ENCODE peak calls at places on chromosomes 3 and 15, in six cellular contexts. R, C, Q, F, K and U are unnamed samples.

GRCh38 chr3:51340989-51341636 is 44.0 kb upstream of the MANF start:
- DNase-seq in R (no peak), C (no peak), Q (no peak), F (no peak), K (no peak), U (no peak)

GRCh38 chr3:53056442-53056841 is 10.6 kb upstream of the SFMBT1 start:
- DNase-seq in R (no peak), C (no peak), Q (peak), F (no peak), K (no peak), U (no peak)

GRCh38 chr3:14623569-14624051 is 28.0 kb upstream of the CCDC174 start:
- DNase-seq in R (no peak), C (no peak), Q (no peak), F (no peak), K (no peak), U (no peak)

GRCh38 chr3:141575879-141576743 is 89.3 kb downstream of the RASA2 start:
- DNase-seq in R (no peak), C (no peak), Q (no peak), F (no peak), K (no peak), U (no peak)

GRCh38 chr3:16849240-16849639 is 35.5 kb upstream of the PLCL2 start:
- DNase-seq in R (peak), C (no peak), Q (no peak), F (peak), K (peak), U (peak)

GRCh38 chr3:48215019-48215418 is 8.3 kb upstream of the CAMP start:
- DNase-seq in R (peak), C (peak), Q (no peak), F (no peak), K (no peak), U (no peak)

GRCh38 chr3:58899159-58899952 is 150.5 kb downstream of the CFAP20DC start:
- DNase-seq in R (peak), C (no peak), Q (no peak), F (no peak), K (peak), U (no peak)

GRCh38 chr3:143167956-143168355 is 48.4 kb downstream of the CHST2 start:
- DNase-seq in R (no peak), C (no peak), Q (no peak), F (no peak), K (no peak), U (no peak)

GRCh38 chr3:183033746-183034145 is 53.4 kb upstream of the DCUN1D1 start:
- DNase-seq in R (no peak), C (no peak), Q (no peak), F (no peak), K (no peak), U (no peak)

GRCh38 chr15:26889298-26889898 is 22.5 kb downstream of the GABRA5 start:
- DNase-seq in R (no peak), C (no peak), Q (no peak), F (no peak), K (no peak), U (no peak)

GRCh38 chr3:56769125-56769709 is 32.5 kb downstream of the ARHGEF3 start:
- DNase-seq in R (no peak), C (no peak), Q (peak), F (no peak), K (no peak), U (no peak)